ENCODE peak calls at places on chromosomes 1 and 21, in nine cellular contexts. W is gastrocnemius medialis, N is PC-9, G is astrocyte of the spinal cord, I is Panc1, Q is A549, C is neural crest cell, Z is B cell, J is bronchial epithelial cell. R is an unnamed sample.

GRCh38 chr1:87024936-87025537 is 110.6 kb downstream of the HS2ST1 start:
- DNase-seq in W (no peak), N (no peak), G (peak), I (peak), Q (peak), C (no peak), Z (no peak), J (peak), R (peak)

GRCh38 chr1:203906932-203907331 is 45.5 kb downstream of the SNRPE start:
- DNase-seq in W (no peak), N (peak), G (peak), I (peak), Q (peak), C (no peak), Z (no peak), J (peak), R (peak)

GRCh38 chr1:210359255-210359654 is 30.6 kb downstream of the HHAT start:
- DNase-seq in W (no peak), N (no peak), G (no peak), I (no peak), Q (no peak), C (no peak), Z (no peak), J (no peak), R (no peak)

GRCh38 chr1:162213281-162213909 is 143.9 kb downstream of the NOS1AP start:
- DNase-seq in W (no peak), N (peak), G (peak), I (no peak), Q (no peak), C (no peak), Z (no peak), J (no peak), R (no peak)

GRCh38 chr1:2132222-2133038 is 62.1 kb downstream of the FAAP20 start:
- DNase-seq in W (no peak), N (peak), G (peak), I (peak), Q (peak), C (peak), Z (no peak), J (peak), R (peak)

GRCh38 chr1:153577138-153577537 is 11.5 kb upstream of the S100A2 start:
- DNase-seq in W (no peak), N (no peak), G (no peak), I (no peak), Q (no peak), C (no peak), Z (no peak), J (no peak), R (peak)

GRCh38 chr1:177948336-177948972 is 21.4 kb downstream of the SEC16B start:
- DNase-seq in W (peak), N (peak), G (peak), I (peak), Q (peak), C (peak), Z (no peak), J (peak), R (peak)

GRCh38 chr1:160813215-160813614 is 17.2 kb downstream of the LY9 start:
- DNase-seq in W (no peak), N (peak), G (no peak), I (no peak), Q (peak), C (no peak), Z (no peak), J (peak), R (no peak)

GRCh38 chr1:204573563-204573925 is 57.3 kb downstream of the MDM4 start:
- DNase-seq in W (no peak), N (peak), G (no peak), I (peak), Q (peak), C (no peak), Z (no peak), J (peak), R (no peak)

GRCh38 chr1:10779841-10780240 is 16.6 kb downstream of the CASZ1 start:
- DNase-seq in W (no peak), N (no peak), G (no peak), I (no peak), Q (no peak), C (no peak), Z (no peak), J (no peak), R (peak)

GRCh38 chr1:239233626-239234025 is 152.7 kb upstream of the CHRM3 start:
- DNase-seq in W (no peak), N (no peak), G (no peak), I (no peak), Q (no peak), C (no peak), Z (no peak), J (peak), R (peak)

GRCh38 chr1:228091084-228091483 is 8.6 kb downstream of the ARF1 start:
- DNase-seq in W (no peak), N (no peak), G (no peak), I (no peak), Q (no peak), C (no peak), Z (no peak), J (no peak), R (no peak)

GRCh38 chr1:231139125-231139649 is 22.7 kb upstream of the TRIM67 start:
- DNase-seq in W (no peak), N (no peak), G (peak), I (no peak), Q (peak), C (no peak), Z (no peak), J (peak), R (peak)

GRCh38 chr1:154190550-154190949 is 1.4 kb downstream of the TPM3 start:
- DNase-seq in W (peak), N (no peak), G (peak), I (no peak), Q (no peak), C (no peak), Z (no peak), J (no peak), R (no peak)

GRCh38 chr1:12339861-12340557 is 110.2 kb downstream of the VPS13D start:
- DNase-seq in W (no peak), N (no peak), G (no peak), I (no peak), Q (no peak), C (no peak), Z (no peak), J (no peak), R (no peak)

GRCh38 chr21:21406918-21407317 is 408.7 kb downstream of the NCAM2 start:
- DNase-seq in W (no peak), N (no peak), G (no peak), I (no peak), Q (no peak), C (no peak), Z (no peak), J (no peak), R (no peak)

GRCh38 chr1:63317007-63317813 is 5.2 kb upstream of the FOXD3 start:
- DNase-seq in W (no peak), N (peak), G (peak), I (peak), Q (peak), C (peak), Z (peak), J (peak), R (peak)

GRCh38 chr21:45257673-45258341 is 29.9 kb downstream of the POFUT2 start:
- DNase-seq in W (no peak), N (no peak), G (no peak), I (no peak), Q (no peak), C (no peak), Z (no peak), J (no peak), R (no peak)

GRCh38 chr1:207997486-207998268 is 86.8 kb upstream of the CD34 start:
- DNase-seq in W (peak), N (no peak), G (peak), I (peak), Q (peak), C (peak), Z (no peak), J (peak), R (peak)

GRCh38 chr21:39849014-39849655 is 18.1 kb upstream of the PCP4 start:
- DNase-seq in W (no peak), N (no peak), G (peak), I (no peak), Q (no peak), C (no peak), Z (no peak), J (no peak), R (no peak)

DNA sequence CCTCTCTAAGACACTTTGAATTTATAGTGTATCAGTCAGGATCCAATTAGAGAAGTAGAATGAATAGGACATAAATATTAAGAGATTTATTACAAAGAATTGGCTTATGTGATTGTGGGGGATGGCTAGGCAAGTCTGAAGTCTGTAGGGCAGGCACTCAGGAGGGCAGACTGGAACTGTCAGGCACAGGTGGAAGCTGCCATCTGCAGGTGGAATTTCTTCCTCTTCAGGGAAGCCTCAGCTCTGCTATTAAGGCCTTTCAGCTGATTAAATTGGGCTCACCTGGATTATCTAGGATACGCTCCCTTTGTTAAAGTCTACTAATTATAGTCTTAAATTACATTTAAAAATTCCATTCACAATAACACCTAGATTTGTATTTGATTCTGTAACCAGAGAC is 92.0 kb upstream of the HAO2 start:
- DNase-seq in W (no peak), N (no peak), G (no peak), I (no peak), Q (peak), C (no peak), Z (no peak), J (peak), R (no peak)
- TF ChIP-seq CTCF in W (no peak), N (peak), G (no peak), I (peak), Q (no peak), C (no peak), Z (no peak), J (peak), R (no peak)

GRCh38 chr1:91533625-91534024 is 33.0 kb downstream of the CDC7 start:
- DNase-seq in W (no peak), N (no peak), G (no peak), I (no peak), Q (no peak), C (no peak), Z (no peak), J (no peak), R (no peak)

GRCh38 chr1:91527781-91528180 is 27.1 kb downstream of the CDC7 start:
- DNase-seq in W (no peak), N (no peak), G (no peak), I (no peak), Q (no peak), C (no peak), Z (no peak), J (no peak), R (no peak)

GRCh38 chr1:91535441-91535840 is 34.8 kb downstream of the CDC7 start:
- DNase-seq in W (no peak), N (no peak), G (no peak), I (no peak), Q (no peak), C (no peak), Z (no peak), J (no peak), R (no peak)

GRCh38 chr1:91526496-91526895 is 25.8 kb downstream of the CDC7 start:
- DNase-seq in W (no peak), N (no peak), G (no peak), I (no peak), Q (no peak), C (no peak), Z (no peak), J (no peak), R (no peak)

GRCh38 chr1:91529856-91530255 is 29.2 kb downstream of the CDC7 start:
- DNase-seq in W (no peak), N (peak), G (peak), I (peak), Q (peak), C (no peak), Z (no peak), J (peak), R (peak)
- TF ChIP-seq CTCF in W (no peak), N (peak), G (peak), I (peak), Q (peak), C (peak), Z (no peak), J (peak), R (no peak)

GRCh38 chr1:110846861-110847260 is 26.1 kb upstream of the CD53 start:
- DNase-seq in W (no peak), N (no peak), G (no peak), I (no peak), Q (no peak), C (no peak), Z (no peak), J (no peak), R (no peak)

GRCh38 chr1:110850632-110851031 is 22.3 kb upstream of the CD53 start:
- DNase-seq in W (no peak), N (no peak), G (no peak), I (no peak), Q (no peak), C (no peak), Z (no peak), J (no peak), R (peak)

DNA sequence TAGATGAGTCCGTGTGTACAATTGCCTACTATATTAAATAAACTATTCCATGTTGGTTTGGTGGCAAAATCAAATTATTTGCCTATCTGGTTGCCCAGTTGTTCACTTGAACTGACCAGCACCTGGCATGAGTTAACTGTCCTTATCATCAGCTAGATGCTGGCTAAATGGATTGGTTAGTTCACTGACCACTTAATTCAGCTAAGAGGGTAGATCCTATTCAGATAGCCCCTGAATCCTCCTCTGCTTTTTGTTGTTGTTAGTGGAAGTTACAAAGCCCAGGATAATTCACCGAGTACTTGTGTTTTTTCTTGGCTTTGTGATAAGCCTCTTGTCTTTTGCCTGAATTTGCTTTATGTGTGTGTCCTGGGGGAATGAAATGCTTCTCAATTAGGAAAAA is 22.8 kb upstream of the CD53 start:
- DNase-seq in W (no peak), N (no peak), G (no peak), I (no peak), Q (no peak), C (no peak), Z (no peak), J (no peak), R (no peak)
- TF ChIP-seq CTCF in W (no peak), N (no peak), G (no peak), I (no peak), Q (no peak), C (no peak), Z (no peak), J (no peak), R (no peak)

GRCh38 chr1:61659061-61659460 is 65.9 kb downstream of the TM2D1 start:
- DNase-seq in W (no peak), N (no peak), G (no peak), I (no peak), Q (no peak), C (no peak), Z (no peak), J (peak), R (no peak)
- TF ChIP-seq CTCF in W (no peak), N (peak), G (peak), I (peak), Q (peak), C (peak), Z (no peak), J (peak), R (no peak)

DNA sequence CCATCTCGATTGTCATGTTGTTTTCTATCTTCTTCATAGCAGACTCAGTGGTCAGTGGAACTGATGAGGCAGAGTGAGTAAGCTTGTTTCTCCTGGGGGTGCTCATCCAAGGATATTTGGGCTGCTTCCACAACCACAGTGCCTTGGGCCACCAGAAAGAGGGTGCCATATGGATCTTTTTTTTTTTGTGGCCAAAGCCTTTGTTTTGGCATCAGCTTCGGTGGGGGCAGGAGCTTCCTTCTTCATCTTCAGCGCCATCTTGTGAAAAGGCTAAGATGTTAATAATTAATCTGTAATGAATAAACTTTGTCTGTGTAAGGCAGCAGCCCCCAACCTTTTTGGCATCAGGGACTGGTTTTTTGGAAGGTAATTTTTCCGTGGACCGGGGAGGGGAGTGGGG is 6.6 kb upstream of the PLPP3 start:
- DNase-seq in W (no peak), N (no peak), G (no peak), I (no peak), Q (no peak), C (no peak), Z (no peak), J (no peak), R (no peak)
- TF ChIP-seq CTCF in W (no peak), N (no peak), G (no peak), I (no peak), Q (no peak), C (no peak), Z (no peak), J (no peak), R (no peak)

GRCh38 chr1:26530898-26531598 is 1.5 kb downstream of the RPS6KA1 start:
- DNase-seq in W (no peak), N (peak), G (peak), I (peak), Q (peak), C (no peak), Z (no peak), J (peak), R (peak)
- TF ChIP-seq CTCF in W (no peak), N (peak), G (peak), I (peak), Q (peak), C (no peak), Z (no peak), J (peak), R (peak)